ENCODE peak calls at places on chromosomes 16 and 17, in eight cellular contexts. One of them, this sample, is unnamed.

GRCh38 chr17:56917559-56918296 is 3.9 kb upstream of the TRIM25 start:
- DNase-seq in fibroblast of pulmonary artery: peak
- DNase-seq in fibroblast of villous mesenchyme: peak
- DNase-seq in astrocyte: no peak
- DNase-seq in CD4-positive, CD25-positive, alpha-beta regulatory T cell: no peak
- DNase-seq in HepG2: no peak
- DNase-seq in gastrocnemius medialis: no peak
- DNase-seq in lung: no peak
- DNase-seq in this sample: no peak

GRCh38 chr17:75791251-75791650 is 6.6 kb downstream of the UNK start:
- DNase-seq in astrocyte: no peak
- DNase-seq in fibroblast of villous mesenchyme: no peak
- DNase-seq in fibroblast of pulmonary artery: no peak
- DNase-seq in CD4-positive, CD25-positive, alpha-beta regulatory T cell: no peak
- DNase-seq in gastrocnemius medialis: no peak
- DNase-seq in HepG2: no peak
- DNase-seq in lung: no peak
- DNase-seq in this sample: no peak

GRCh38 chr17:63189082-63189481 is 223.0 kb downstream of the TANC2 start:
- DNase-seq in gastrocnemius medialis: no peak
- DNase-seq in astrocyte: peak
- DNase-seq in HepG2: no peak
- DNase-seq in lung: no peak
- DNase-seq in fibroblast of pulmonary artery: peak
- DNase-seq in CD4-positive, CD25-positive, alpha-beta regulatory T cell: no peak
- DNase-seq in fibroblast of villous mesenchyme: peak
- DNase-seq in this sample: no peak

GRCh38 chr16:27245276-27246231 is 23.0 kb downstream of the NSMCE1 start:
- DNase-seq in CD4-positive, CD25-positive, alpha-beta regulatory T cell: no peak
- DNase-seq in astrocyte: peak
- DNase-seq in lung: no peak
- DNase-seq in fibroblast of villous mesenchyme: peak
- DNase-seq in HepG2: no peak
- DNase-seq in fibroblast of pulmonary artery: peak
- DNase-seq in gastrocnemius medialis: no peak
- DNase-seq in this sample: peak

GRCh38 chr16:4713663-4714501 is 20.2 kb downstream of the ANKS3 start:
- DNase-seq in astrocyte: no peak
- DNase-seq in lung: no peak
- DNase-seq in gastrocnemius medialis: no peak
- DNase-seq in HepG2: no peak
- DNase-seq in fibroblast of villous mesenchyme: no peak
- DNase-seq in fibroblast of pulmonary artery: no peak
- DNase-seq in CD4-positive, CD25-positive, alpha-beta regulatory T cell: no peak
- DNase-seq in this sample: no peak

GRCh38 chr16:59880626-59881025 is 1146.5 kb upstream of the GOT2 start:
- DNase-seq in fibroblast of villous mesenchyme: no peak
- DNase-seq in gastrocnemius medialis: no peak
- DNase-seq in HepG2: no peak
- DNase-seq in lung: no peak
- DNase-seq in astrocyte: peak
- DNase-seq in CD4-positive, CD25-positive, alpha-beta regulatory T cell: no peak
- DNase-seq in fibroblast of pulmonary artery: no peak
- DNase-seq in this sample: no peak

GRCh38 chr16:21001262-21001661 is 100.7 kb downstream of the LYRM1 start:
- DNase-seq in fibroblast of pulmonary artery: peak
- DNase-seq in CD4-positive, CD25-positive, alpha-beta regulatory T cell: no peak
- DNase-seq in HepG2: peak
- DNase-seq in lung: no peak
- DNase-seq in fibroblast of villous mesenchyme: peak
- DNase-seq in gastrocnemius medialis: no peak
- DNase-seq in astrocyte: no peak
- DNase-seq in this sample: no peak

GRCh38 chr17:57357392-57357784 is 101.1 kb downstream of the MSI2 start:
- DNase-seq in HepG2: no peak
- DNase-seq in astrocyte: peak
- DNase-seq in CD4-positive, CD25-positive, alpha-beta regulatory T cell: no peak
- DNase-seq in lung: peak
- DNase-seq in fibroblast of villous mesenchyme: no peak
- DNase-seq in fibroblast of pulmonary artery: no peak
- DNase-seq in gastrocnemius medialis: peak
- DNase-seq in this sample: no peak

GRCh38 chr17:11980813-11981212 is 16.5 kb downstream of the ZNF18 start:
- DNase-seq in gastrocnemius medialis: no peak
- DNase-seq in fibroblast of pulmonary artery: peak
- DNase-seq in fibroblast of villous mesenchyme: peak
- DNase-seq in lung: no peak
- DNase-seq in CD4-positive, CD25-positive, alpha-beta regulatory T cell: no peak
- DNase-seq in HepG2: no peak
- DNase-seq in astrocyte: no peak
- DNase-seq in this sample: no peak

GRCh38 chr17:82960419-82961271 is 118.8 kb upstream of the METRNL start:
- DNase-seq in fibroblast of pulmonary artery: no peak
- DNase-seq in fibroblast of villous mesenchyme: no peak
- DNase-seq in CD4-positive, CD25-positive, alpha-beta regulatory T cell: no peak
- DNase-seq in gastrocnemius medialis: no peak
- DNase-seq in HepG2: no peak
- DNase-seq in astrocyte: no peak
- DNase-seq in lung: no peak
- DNase-seq in this sample: peak

GRCh38 chr17:70604854-70605253 is 435.5 kb downstream of the KCNJ2 start:
- DNase-seq in CD4-positive, CD25-positive, alpha-beta regulatory T cell: no peak
- DNase-seq in fibroblast of pulmonary artery: no peak
- DNase-seq in gastrocnemius medialis: no peak
- DNase-seq in HepG2: no peak
- DNase-seq in astrocyte: no peak
- DNase-seq in lung: no peak
- DNase-seq in fibroblast of villous mesenchyme: no peak
- DNase-seq in this sample: no peak

GRCh38 chr17:58352018-58352842 is at the start of gene SUPT4H1:
- DNase-seq in HepG2: peak
- DNase-seq in CD4-positive, CD25-positive, alpha-beta regulatory T cell: peak
- DNase-seq in astrocyte: peak
- DNase-seq in gastrocnemius medialis: peak
- DNase-seq in fibroblast of pulmonary artery: peak
- DNase-seq in fibroblast of villous mesenchyme: peak
- DNase-seq in lung: peak
- DNase-seq in this sample: peak

GRCh38 chr17:50268632-50269287 is 5.5 kb upstream of the TMEM92 start:
- DNase-seq in fibroblast of pulmonary artery: peak
- DNase-seq in CD4-positive, CD25-positive, alpha-beta regulatory T cell: no peak
- DNase-seq in gastrocnemius medialis: no peak
- DNase-seq in HepG2: no peak
- DNase-seq in astrocyte: no peak
- DNase-seq in lung: no peak
- DNase-seq in fibroblast of villous mesenchyme: peak
- DNase-seq in this sample: no peak

GRCh38 chr17:50270430-50271172 is 3.7 kb upstream of the TMEM92 start:
- DNase-seq in lung: peak
- DNase-seq in gastrocnemius medialis: peak
- DNase-seq in HepG2: no peak
- DNase-seq in CD4-positive, CD25-positive, alpha-beta regulatory T cell: no peak
- DNase-seq in fibroblast of pulmonary artery: peak
- DNase-seq in fibroblast of villous mesenchyme: peak
- DNase-seq in astrocyte: peak
- DNase-seq in this sample: peak

GRCh38 chr17:50271173-50271750 is 3.0 kb upstream of the TMEM92 start:
- DNase-seq in astrocyte: no peak
- DNase-seq in HepG2: no peak
- DNase-seq in CD4-positive, CD25-positive, alpha-beta regulatory T cell: no peak
- DNase-seq in gastrocnemius medialis: no peak
- DNase-seq in lung: no peak
- DNase-seq in fibroblast of villous mesenchyme: peak
- DNase-seq in fibroblast of pulmonary artery: no peak
- DNase-seq in this sample: no peak

GRCh38 chr17:50268040-50268439 is 6.2 kb upstream of the TMEM92 start:
- DNase-seq in fibroblast of pulmonary artery: no peak
- DNase-seq in HepG2: no peak
- DNase-seq in lung: no peak
- DNase-seq in astrocyte: no peak
- DNase-seq in CD4-positive, CD25-positive, alpha-beta regulatory T cell: no peak
- DNase-seq in fibroblast of villous mesenchyme: no peak
- DNase-seq in gastrocnemius medialis: no peak
- DNase-seq in this sample: peak

DNA sequence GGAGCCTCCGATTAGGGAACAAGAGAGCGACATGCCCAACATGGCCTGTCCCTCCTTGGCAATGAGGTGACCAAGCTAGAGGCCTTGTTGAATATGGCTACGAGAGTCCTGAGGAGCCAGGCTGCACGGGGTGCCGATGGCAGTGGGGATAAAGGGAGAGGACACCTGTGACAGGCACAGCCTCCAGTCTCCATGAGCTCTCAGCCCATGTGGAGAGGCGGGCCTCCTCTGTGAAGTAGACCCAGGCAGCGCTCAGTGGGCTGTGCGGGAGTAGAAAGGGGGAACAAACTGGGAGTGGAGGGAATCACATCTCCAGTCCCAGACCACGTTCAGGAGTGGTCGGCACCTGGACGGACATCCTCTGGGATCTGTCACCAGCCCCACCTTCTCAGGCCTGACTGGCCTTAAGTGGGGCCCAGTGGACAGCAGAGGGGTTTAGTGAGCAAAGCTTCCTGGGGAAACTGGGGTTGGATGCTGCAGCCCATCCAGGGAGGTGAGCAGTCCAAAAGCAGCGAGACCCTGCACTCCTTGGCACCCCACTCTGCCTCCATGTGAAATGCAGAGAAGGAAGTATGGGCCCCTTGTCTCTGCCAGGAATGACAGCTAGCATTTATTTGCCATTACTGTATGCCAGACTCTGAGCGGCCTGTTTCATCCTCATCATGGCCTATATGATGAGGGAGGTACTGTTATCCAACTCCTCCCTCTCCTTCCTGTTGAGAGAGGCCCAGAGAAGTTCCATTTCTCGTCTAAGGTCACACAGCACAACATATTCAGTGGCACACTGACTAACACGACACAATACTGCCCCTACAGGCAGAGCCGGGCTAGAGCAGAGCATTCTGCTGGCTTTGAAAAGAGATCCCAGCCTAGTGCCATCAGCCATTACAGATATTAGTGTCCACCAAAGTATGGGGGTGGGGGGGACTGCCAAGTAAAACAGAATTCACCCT is 4.5 kb upstream of the TMEM92 start:
- DNase-seq in HepG2: peak
- DNase-seq in lung: peak
- DNase-seq in fibroblast of villous mesenchyme: peak
- DNase-seq in fibroblast of pulmonary artery: peak
- DNase-seq in CD4-positive, CD25-positive, alpha-beta regulatory T cell: peak
- DNase-seq in astrocyte: peak
- DNase-seq in gastrocnemius medialis: peak
- DNase-seq in this sample: peak
- H3K4me3 ChIP-seq in HepG2: no peak
- H3K4me3 ChIP-seq in lung: no peak
- H3K4me3 ChIP-seq in fibroblast of villous mesenchyme: peak
- H3K4me3 ChIP-seq in fibroblast of pulmonary artery: no peak
- H3K4me3 ChIP-seq in CD4-positive, CD25-positive, alpha-beta regulatory T cell: no peak
- H3K4me3 ChIP-seq in astrocyte: no peak
- H3K4me3 ChIP-seq in gastrocnemius medialis: no peak
- H3K4me3 ChIP-seq in this sample: no peak

GRCh38 chr17:38898812-38899348 is 26.5 kb upstream of the LASP1NB start:
- DNase-seq in lung: peak
- DNase-seq in fibroblast of villous mesenchyme: no peak
- DNase-seq in fibroblast of pulmonary artery: peak
- DNase-seq in HepG2: no peak
- DNase-seq in CD4-positive, CD25-positive, alpha-beta regulatory T cell: peak
- DNase-seq in astrocyte: no peak
- DNase-seq in gastrocnemius medialis: no peak
- DNase-seq in this sample: no peak
- H3K4me3 ChIP-seq in lung: no peak
- H3K4me3 ChIP-seq in fibroblast of villous mesenchyme: no peak
- H3K4me3 ChIP-seq in fibroblast of pulmonary artery: no peak
- H3K4me3 ChIP-seq in HepG2: no peak
- H3K4me3 ChIP-seq in CD4-positive, CD25-positive, alpha-beta regulatory T cell: peak
- H3K4me3 ChIP-seq in astrocyte: no peak
- H3K4me3 ChIP-seq in gastrocnemius medialis: no peak
- H3K4me3 ChIP-seq in this sample: no peak

GRCh38 chr16:55922662-55923061 is 47.5 kb upstream of the CES5A start:
- DNase-seq in gastrocnemius medialis: no peak
- DNase-seq in HepG2: no peak
- DNase-seq in lung: no peak
- DNase-seq in CD4-positive, CD25-positive, alpha-beta regulatory T cell: no peak
- DNase-seq in fibroblast of villous mesenchyme: no peak
- DNase-seq in fibroblast of pulmonary artery: no peak
- DNase-seq in astrocyte: no peak
- DNase-seq in this sample: no peak
- H3K4me3 ChIP-seq in gastrocnemius medialis: no peak
- H3K4me3 ChIP-seq in HepG2: no peak
- H3K4me3 ChIP-seq in lung: no peak
- H3K4me3 ChIP-seq in CD4-positive, CD25-positive, alpha-beta regulatory T cell: no peak
- H3K4me3 ChIP-seq in fibroblast of villous mesenchyme: no peak
- H3K4me3 ChIP-seq in fibroblast of pulmonary artery: no peak
- H3K4me3 ChIP-seq in astrocyte: no peak
- H3K4me3 ChIP-seq in this sample: no peak

GRCh38 chr16:71899171-71899570 is 3.8 kb downstream of the IST1 start:
- DNase-seq in astrocyte: no peak
- DNase-seq in gastrocnemius medialis: no peak
- DNase-seq in fibroblast of villous mesenchyme: no peak
- DNase-seq in HepG2: no peak
- DNase-seq in CD4-positive, CD25-positive, alpha-beta regulatory T cell: no peak
- DNase-seq in fibroblast of pulmonary artery: no peak
- DNase-seq in lung: no peak
- DNase-seq in this sample: no peak
- H3K4me3 ChIP-seq in astrocyte: no peak
- H3K4me3 ChIP-seq in gastrocnemius medialis: no peak
- H3K4me3 ChIP-seq in fibroblast of villous mesenchyme: no peak
- H3K4me3 ChIP-seq in HepG2: no peak
- H3K4me3 ChIP-seq in CD4-positive, CD25-positive, alpha-beta regulatory T cell: peak
- H3K4me3 ChIP-seq in fibroblast of pulmonary artery: no peak
- H3K4me3 ChIP-seq in lung: no peak
- H3K4me3 ChIP-seq in this sample: no peak

GRCh38 chr16:57752203-57752580 is 16.6 kb downstream of the KATNB1 start:
- DNase-seq in fibroblast of villous mesenchyme: no peak
- DNase-seq in CD4-positive, CD25-positive, alpha-beta regulatory T cell: no peak
- DNase-seq in gastrocnemius medialis: no peak
- DNase-seq in HepG2: no peak
- DNase-seq in lung: no peak
- DNase-seq in fibroblast of pulmonary artery: no peak
- DNase-seq in astrocyte: no peak
- DNase-seq in this sample: no peak
- H3K4me3 ChIP-seq in fibroblast of villous mesenchyme: no peak
- H3K4me3 ChIP-seq in CD4-positive, CD25-positive, alpha-beta regulatory T cell: no peak
- H3K4me3 ChIP-seq in gastrocnemius medialis: no peak
- H3K4me3 ChIP-seq in HepG2: no peak
- H3K4me3 ChIP-seq in lung: no peak
- H3K4me3 ChIP-seq in fibroblast of pulmonary artery: no peak
- H3K4me3 ChIP-seq in astrocyte: no peak
- H3K4me3 ChIP-seq in this sample: no peak

This sample was measured in lower leg skin.